ENCODE peak calls at places on chromosomes 3 and 15, in seven cellular contexts. S is glutamatergic neuron; D is memory B cell; T is skeletal muscle cell; X is DMS153; J is AG04450; Q is stimulated activated CD4-positive, alpha-beta T cell treated with anti-CD3 and anti-CD28 coated beads, Interleukin-1b, Interleukin-23, amount 100 ng/mL, for 4 hours. O is an unnamed sample.

GRCh38 chr3:133486658-133487057 is 86.8 kb downstream of the BFSP2 start:
- DNase-seq in S (no peak), J (no peak), Q (no peak), X (no peak), T (no peak), D (no peak), O (no peak)

GRCh38 chr3:71219744-71220638 is 363.5 kb downstream of the FOXP1 start:
- DNase-seq in D (no peak), T (no peak), X (no peak), J (no peak), Q (peak), S (no peak), O (no peak)

GRCh38 chr15:84598250-84598649 is 2.6 kb upstream of the ZSCAN2 start:
- DNase-seq in T (no peak), J (no peak), X (no peak), Q (no peak), S (no peak), D (peak), O (peak)

GRCh38 chr15:57596978-57597377 is 5.3 kb downstream of the MYZAP start:
- DNase-seq in J (no peak), D (no peak), S (no peak), Q (no peak), X (no peak), T (no peak), O (peak)

GRCh38 chr3:50231581-50231980 is 4.4 kb upstream of the GNAI2 start:
- DNase-seq in D (no peak), X (no peak), Q (no peak), J (no peak), S (no peak), T (no peak), O (no peak)

GRCh38 chr3:177523991-177524438 is 326.7 kb upstream of the TBL1XR1 start:
- DNase-seq in S (no peak), T (no peak), X (no peak), J (no peak), Q (no peak), D (no peak), O (peak)

GRCh38 chr3:60579734-60580133 is 671.5 kb downstream of the FHIT start:
- DNase-seq in T (peak), Q (no peak), D (no peak), S (no peak), J (peak), X (no peak), O (peak)

GRCh38 chr3:46509661-46510187 is 11.9 kb downstream of the RTP3 start:
- DNase-seq in J (no peak), Q (no peak), S (no peak), X (no peak), T (no peak), D (no peak), O (no peak)

GRCh38 chr3:111910806-111911205 is 51.7 kb downstream of the PHLDB2 start:
- DNase-seq in Q (no peak), X (no peak), D (no peak), J (no peak), T (peak), S (no peak), O (peak)

GRCh38 chr3:108437439-108437838 is 73.0 kb downstream of the MYH15 start:
- DNase-seq in T (no peak), Q (no peak), D (no peak), X (peak), J (no peak), S (no peak), O (no peak)

GRCh38 chr3:151037746-151038145 is 47.7 kb upstream of the MED12L start:
- DNase-seq in X (peak), J (peak), Q (no peak), S (no peak), T (peak), D (no peak), O (peak)

GRCh38 chr15:57290826-57291225 is 85.5 kb upstream of the CGNL1 start:
- DNase-seq in J (no peak), Q (no peak), D (no peak), S (no peak), X (no peak), T (no peak), O (no peak)

GRCh38 chr3:130548356-130548755 is 31.4 kb downstream of the COL6A6 start:
- DNase-seq in D (no peak), J (no peak), T (no peak), X (no peak), Q (no peak), S (no peak), O (no peak)

GRCh38 chr3:54818942-54819341 is 108.9 kb downstream of the LRTM1 start:
- DNase-seq in J (no peak), T (no peak), S (no peak), D (no peak), Q (no peak), X (no peak), O (no peak)

GRCh38 chr3:132912416-132912753 is 125.8 kb upstream of the TMEM108 start:
- DNase-seq in J (no peak), X (no peak), S (no peak), D (no peak), T (no peak), Q (no peak), O (no peak)

GRCh38 chr3:35760147-35760546 is 120.8 kb downstream of the ARPP21 start:
- DNase-seq in X (no peak), T (no peak), Q (no peak), S (peak), D (no peak), J (no peak), O (no peak)

GRCh38 chr15:74529911-74530310 is 11.1 kb upstream of the ARID3B start:
- DNase-seq in S (no peak), T (peak), Q (no peak), X (no peak), J (peak), D (no peak), O (peak)

GRCh38 chr15:96353931-96354730 is 23.6 kb downstream of the NR2F2 start:
- DNase-seq in Q (no peak), T (no peak), J (no peak), X (no peak), D (no peak), S (peak), O (no peak)

GRCh38 chr15:70281811-70282307 is 184.1 kb upstream of the TLE3 start:
- DNase-seq in X (no peak), T (no peak), D (peak), S (no peak), J (no peak), Q (no peak), O (peak)

GRCh38 chr3:139937674-139938279 is 2.8 kb downstream of the CLSTN2 start:
- DNase-seq in J (peak), D (no peak), T (no peak), Q (no peak), X (no peak), S (peak), O (peak)

GRCh38 chr3:63067999-63068645 is 192.9 kb upstream of the CADPS start:
- DNase-seq in S (no peak), D (no peak), X (no peak), T (no peak), J (no peak), Q (no peak), O (peak)

GRCh38 chr3:176590722-176591121 is 606.6 kb downstream of the TBL1XR1 start:
- DNase-seq in D (no peak), Q (no peak), S (no peak), T (no peak), X (no peak), J (no peak), O (peak)

GRCh38 chr15:51775967-51776816 is 24.8 kb downstream of the TMOD2 start:
- DNase-seq in J (peak), X (peak), T (no peak), S (peak), Q (peak), D (peak), O (peak)

GRCh38 chr3:118817748-118818165 is 216.9 kb downstream of the IGSF11 start:
- DNase-seq in X (peak), S (peak), Q (peak), T (peak), D (peak), J (peak), O (peak)

GRCh38 chr3:89246326-89246725 is 138.9 kb downstream of the EPHA3 start:
- DNase-seq in X (no peak), S (peak), D (no peak), J (no peak), T (no peak), Q (no peak), O (no peak)

GRCh38 chr3:49276475-49277356 is at the start of gene C3orf62:
- DNase-seq in S (peak), T (peak), Q (peak), X (peak), J (peak), D (peak), O (no peak)

GRCh38 chr3:118262800-118263402 is 771.7 kb downstream of the IGSF11 start:
- DNase-seq in D (no peak), S (no peak), J (no peak), Q (no peak), T (no peak), X (no peak), O (peak)

GRCh38 chr3:51637941-51638471 is 33.0 kb upstream of the TEX264 start:
- DNase-seq in D (no peak), X (peak), J (peak), S (peak), T (peak), Q (no peak), O (peak)

GRCh38 chr3:121072128-121072527 is 164.1 kb downstream of the STXBP5L start:
- DNase-seq in D (no peak), J (no peak), S (no peak), T (no peak), Q (no peak), X (peak), O (no peak)

GRCh38 chr3:79618883-79619282 is 148.9 kb downstream of the ROBO1 start:
- DNase-seq in S (no peak), Q (no peak), D (no peak), T (no peak), X (no peak), J (no peak), O (peak)

GRCh38 chr15:65286069-65286703 is 497 bp downstream of the PARP16 start:
- DNase-seq in T (no peak), S (no peak), D (peak), X (no peak), Q (no peak), J (no peak), O (peak)

GRCh38 chr15:74768771-74769342 is 13.0 kb upstream of the CSK start:
- DNase-seq in Q (peak), X (peak), J (no peak), D (no peak), S (peak), T (no peak), O (peak)

GRCh38 chr3:43023066-43023465 is 44.0 kb downstream of the GASK1A start:
- DNase-seq in Q (no peak), D (no peak), J (no peak), T (no peak), X (no peak), S (no peak), O (no peak)

GRCh38 chr3:100634493-100635272 is 25.3 kb downstream of the ADGRG7 start:
- DNase-seq in T (no peak), S (peak), J (no peak), Q (no peak), D (peak), X (no peak), O (peak)

GRCh38 chr3:128052831-128053419 is 688 bp downstream of the SEC61A1 start:
- DNase-seq in D (no peak), S (no peak), J (no peak), X (no peak), Q (no peak), T (no peak), O (no peak)

GRCh38 chr3:155859859-155860258 is 5.6 kb upstream of the SLC33A1 start:
- DNase-seq in T (no peak), J (no peak), S (no peak), Q (no peak), X (no peak), D (no peak), O (peak)

GRCh38 chr15:77993374-77993911 is 84.1 kb downstream of the TBC1D2B start:
- DNase-seq in S (no peak), D (no peak), T (no peak), J (no peak), Q (no peak), X (no peak), O (no peak)

GRCh38 chr15:25391971-25392733 is 46.7 kb downstream of the UBE3A start:
- DNase-seq in Q (no peak), J (no peak), T (peak), D (no peak), S (no peak), X (no peak), O (peak)

O was measured in HT1080.